ENCODE peak calls at places on chromosomes 2 and 18, in eight cellular contexts. H is IMR-90, V is gastrocnemius medialis, D is GM12878, M is ovary, W is tibial nerve, Q is spleen, U is prostate gland. C is an unnamed sample.

GRCh38 chr2:66698879-66699278 is 264.0 kb downstream of the MEIS1 start:
- DNase-seq in W (no peak), V (no peak), D (no peak), M (no peak), U (no peak), H (no peak), Q (no peak), C (no peak)

GRCh38 chr2:191515536-191515935 is 162.4 kb upstream of the NABP1 start:
- DNase-seq in D (no peak), W (no peak), U (no peak), H (no peak), M (no peak), Q (no peak), V (no peak), C (no peak)

GRCh38 chr2:234411793-234412192 is 85.1 kb downstream of the ARL4C start:
- DNase-seq in Q (no peak), W (no peak), V (no peak), M (no peak), H (no peak), D (peak; percentile 54), U (no peak), C (no peak)

GRCh38 chr18:9792565-9793226 is 84.6 kb downstream of the RAB31 start:
- DNase-seq in Q (no peak), U (no peak), W (no peak), M (no peak), D (no peak), H (no peak), V (no peak), C (no peak)

GRCh38 chr2:111705711-111706323 is 178.2 kb downstream of the ANAPC1 start:
- DNase-seq in M (no peak), H (peak; percentile 97), D (peak; percentile 78), V (peak; percentile 90), W (no peak), U (no peak), Q (no peak), C (no peak)

GRCh38 chr2:179049546-179050311 is at the start of gene CCDC141:
- DNase-seq in U (no peak), Q (no peak), H (no peak), W (no peak), M (no peak), V (peak; percentile 24), D (peak; percentile 37), C (peak; percentile 61)

GRCh38 chr18:50080932-50081560 is 113.9 kb downstream of the MYO5B start:
- DNase-seq in Q (no peak), M (no peak), W (no peak), U (no peak), H (no peak), D (no peak), V (no peak), C (no peak)

GRCh38 chr2:64325852-64326577 is 127.9 kb upstream of the LGALSL start:
- DNase-seq in M (no peak), W (no peak), Q (no peak), H (no peak), D (peak; percentile 97), U (no peak), V (no peak), C (no peak)

GRCh38 chr2:222907790-222908431 is 47.1 kb downstream of the ACSL3 start:
- DNase-seq in Q (no peak), W (no peak), H (peak; percentile 83), M (no peak), D (no peak), U (no peak), V (no peak), C (no peak)

GRCh38 chr18:23503038-23503966 is at the start of gene RMC1:
- DNase-seq in U (peak; percentile 93), W (peak; percentile 93), D (peak; percentile 66), Q (peak; percentile 100), V (peak; percentile 93), M (peak; percentile 98), H (peak; percentile 90), C (peak; percentile 99)

DNA sequence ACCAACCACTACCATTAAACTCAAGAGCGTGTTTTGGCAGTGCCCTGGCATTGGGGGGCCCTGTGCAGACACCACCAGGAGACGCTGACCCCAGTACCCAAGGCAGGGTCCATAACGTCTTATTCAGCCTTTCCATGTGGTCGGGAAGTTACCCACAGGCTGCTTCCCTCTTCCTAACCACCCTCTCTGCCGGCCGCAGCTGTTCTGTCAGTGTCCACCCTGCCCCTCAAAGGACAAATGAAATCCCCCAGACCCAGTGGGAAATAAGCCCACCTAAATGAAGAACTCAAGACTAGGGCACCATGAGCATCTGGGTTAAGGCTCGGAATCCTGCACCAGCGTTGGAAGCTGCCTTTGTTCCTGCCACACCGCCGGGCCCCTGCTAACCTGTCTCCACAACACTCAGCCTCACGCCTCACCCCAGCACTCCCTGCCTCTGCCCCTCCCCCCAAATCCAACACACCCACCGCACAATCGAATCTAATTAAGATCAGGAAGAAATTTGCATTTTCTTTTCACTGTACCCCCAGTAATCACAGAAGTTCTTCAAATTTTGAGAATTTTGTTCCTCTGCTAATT is 21.7 kb downstream of the BCL11A start:
- DNase-seq in W (no peak), V (no peak), U (no peak), H (no peak), D (no peak), M (no peak), Q (no peak), C (no peak)
- TF ChIP-seq POLR2A in W (no peak), V (no peak), U (no peak), H (no peak), D (no peak), M (no peak), Q (no peak), C (no peak)

DNA sequence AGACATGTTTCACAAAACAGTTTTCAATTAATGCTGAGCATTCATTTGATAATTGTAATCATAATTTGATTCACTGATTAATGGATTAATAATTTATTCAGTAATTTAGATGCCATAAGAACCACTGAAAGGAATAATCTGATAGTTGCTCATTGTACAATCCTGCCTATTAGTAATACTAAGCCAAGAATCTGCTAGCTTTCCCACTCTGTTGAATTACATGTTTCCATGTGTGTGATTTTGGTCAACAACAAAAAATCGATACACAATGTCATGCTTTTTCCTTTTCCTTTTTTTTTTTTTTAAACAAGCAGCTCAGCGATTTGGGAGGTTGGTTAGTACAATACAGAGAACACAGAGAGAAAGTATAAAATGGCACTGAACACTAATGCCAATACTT is 25.9 kb downstream of the ARL5A start:
- DNase-seq in M (no peak), Q (no peak), D (no peak), V (no peak), U (no peak), H (no peak), W (no peak), C (no peak)
- H3K36me3 ChIP-seq in M (no peaks in the 10 kb centered on the region), Q (no peaks in the 10 kb centered on the region), D (peaks cover 12% of the 10 kb centered on the region), V (no peaks in the 10 kb centered on the region), U (no peaks in the 10 kb centered on the region), H (peaks cover 4% of the 10 kb centered on the region), W (peaks cover 8% of the 10 kb centered on the region), C (peaks cover 22% of the 10 kb centered on the region)

GRCh38 chr2:120262150-120262549 is 9.5 kb downstream of the RALB start:
- DNase-seq in Q (no peak), D (no peak), H (no peak), U (no peak), V (no peak), W (no peak), M (no peak), C (no peak)

GRCh38 chr2:120258140-120258539 is 5.5 kb downstream of the RALB start:
- DNase-seq in W (no peak), U (no peak), H (no peak), D (no peak), V (no peak), M (no peak), Q (no peak), C (no peak)

GRCh38 chr2:120260736-120261135 is 8.1 kb downstream of the RALB start:
- DNase-seq in U (no peak), D (no peak), H (no peak), V (no peak), Q (no peak), W (no peak), M (no peak), C (no peak)

GRCh38 chr2:120262761-120263428 is 10.2 kb downstream of the RALB start:
- DNase-seq in D (no peak), W (no peak), H (peak; percentile 63), U (no peak), V (no peak), M (no peak), Q (no peak), C (no peak)

GRCh38 chr2:120261387-120262006 is 8.8 kb downstream of the RALB start:
- DNase-seq in M (no peak), D (peak; percentile 62), W (no peak), U (no peak), V (no peak), Q (no peak), H (no peak), C (no peak)
- H3K4me1 ChIP-seq in M (peaks cover 2% of the 10 kb centered on the region), D (peaks cover 17% of the 10 kb centered on the region), W (no peaks in the 10 kb centered on the region), U (peaks cover 6% of the 10 kb centered on the region), V (peaks cover 4% of the 10 kb centered on the region), Q (peaks cover 88% of the 10 kb centered on the region), H (peaks cover 7% of the 10 kb centered on the region), C (peaks cover 27% of the 10 kb centered on the region)

GRCh38 chr2:74292752-74293151 is 50.5 kb downstream of the SLC4A5 start:
- DNase-seq in M (no peak), D (no peak), U (no peak), W (no peak), Q (no peak), H (peak; percentile 24), V (no peak), C (no peak)

GRCh38 chr2:74290466-74291216 is 52.6 kb downstream of the SLC4A5 start:
- DNase-seq in M (no peak), V (no peak), D (peak; percentile 28), H (no peak), Q (peak; percentile 84), W (no peak), U (no peak), C (no peak)

GRCh38 chr2:74291891-74292621 is 51.2 kb downstream of the SLC4A5 start:
- DNase-seq in W (no peak), U (no peak), V (no peak), H (no peak), Q (no peak), D (no peak), M (no peak), C (no peak)

GRCh38 chr2:74291217-74291551 is 52.0 kb downstream of the SLC4A5 start:
- DNase-seq in W (no peak), M (no peak), V (no peak), H (no peak), Q (no peak), U (no peak), D (no peak), C (no peak)

DNA sequence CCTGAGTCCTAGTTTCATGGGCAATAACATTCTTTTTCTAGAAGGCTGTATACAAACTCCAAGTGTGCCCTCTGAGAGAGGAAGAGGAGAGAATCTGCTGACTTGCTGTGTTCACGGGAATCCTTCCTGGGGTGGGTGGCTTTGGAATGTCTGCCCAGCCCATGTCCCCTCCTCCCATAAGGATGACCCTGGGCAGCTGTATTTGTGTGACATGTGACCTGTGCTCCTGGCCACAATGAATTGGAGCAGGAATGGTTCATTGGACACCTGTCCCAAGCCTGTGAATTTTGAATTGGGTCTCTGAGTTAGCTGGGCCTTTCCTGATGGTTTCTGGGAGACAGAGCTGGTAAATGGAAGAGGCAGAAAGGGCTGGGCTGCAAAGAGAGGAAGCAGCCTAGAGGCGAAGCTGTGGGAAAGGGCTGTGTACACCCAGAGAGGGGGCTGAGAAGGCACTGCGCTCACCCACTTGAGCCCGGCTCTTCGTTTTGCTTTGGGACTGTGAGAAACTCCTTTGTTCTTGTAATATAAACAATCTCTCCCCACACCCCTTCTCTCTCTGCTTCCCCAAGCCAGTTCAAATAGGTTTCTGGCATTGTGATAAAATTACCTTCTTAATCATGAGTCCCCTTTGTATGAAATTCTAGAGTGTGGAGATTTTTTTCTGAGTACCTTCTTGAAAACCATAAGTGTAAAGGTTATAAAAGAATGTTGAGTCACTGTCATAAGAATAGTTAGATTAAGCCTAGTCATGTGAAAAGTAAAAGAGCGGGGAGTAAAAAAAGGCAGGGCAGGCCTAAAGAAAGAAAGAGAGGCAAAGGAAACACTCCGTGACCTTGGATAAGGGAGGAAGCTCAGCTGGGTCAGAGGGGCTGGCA is 49.8 kb downstream of the SLC4A5 start:
- DNase-seq in Q (no peak), U (no peak), V (no peak), D (no peak), M (no peak), W (no peak), H (peak; percentile 6), C (no peak)
- TF ChIP-seq POLR2A in Q (no peak), U (no peak), V (no peak), D (no peak), M (no peak), W (no peak), H (no peak), C (no peak)

C was measured in heart left ventricle.